ENCODE peak calls at places on chromosomes 16 and 17, in seven cellular contexts. Q is HepG2, B is HCT116, G is SK-N-SH, Z is H1, D is GM12878, F is K562. H is an unnamed sample.

GRCh38 chr17:42249681-42250446 is 26.3 kb downstream of the STAT5B start:
- DNase-seq in Q (no peak), Z (no peak), B (no peak), F (no peak), D (peak), G (no peak), H (no peak)

GRCh38 chr16:70634861-70635260 is 11.5 kb upstream of the IL34 start:
- DNase-seq in Z (no peak), G (no peak), F (no peak), B (no peak), Q (no peak), D (no peak), H (no peak)

GRCh38 chr17:36817483-36818048 is 119.7 kb upstream of the LHX1 start:
- DNase-seq in Z (no peak), F (no peak), D (no peak), G (no peak), B (no peak), Q (no peak), H (no peak)

GRCh38 chr17:78883090-78883532 is 19.9 kb downstream of the CEP295NL start:
- DNase-seq in Z (no peak), Q (peak), G (peak), D (no peak), B (peak), F (peak), H (no peak)

GRCh38 chr17:13346996-13347762 is 254.6 kb downstream of the HS3ST3A1 start:
- DNase-seq in D (no peak), B (peak), G (no peak), F (no peak), Z (no peak), Q (peak), H (no peak)

GRCh38 chr16:67039260-67040020 is 10.5 kb downstream of the CBFB start:
- DNase-seq in F (no peak), G (no peak), Z (no peak), Q (no peak), B (no peak), D (no peak), H (no peak)

GRCh38 chr17:11561281-11561680 is 37.0 kb upstream of the DNAH9 start:
- DNase-seq in F (no peak), D (no peak), Z (no peak), B (no peak), G (no peak), Q (no peak), H (no peak)

GRCh38 chr16:58614212-58614611 is 15.4 kb downstream of the CNOT1 start:
- DNase-seq in G (no peak), F (no peak), Z (no peak), B (no peak), D (no peak), Q (no peak), H (no peak)

GRCh38 chr16:66262253-66263167 is 104.0 kb upstream of the CDH5 start:
- DNase-seq in Q (no peak), F (no peak), Z (no peak), B (no peak), G (no peak), D (no peak), H (no peak)

GRCh38 chr17:76432004-76432403 is 20.9 kb downstream of the UBE2O start:
- DNase-seq in B (no peak), F (no peak), Q (no peak), Z (no peak), D (no peak), G (no peak), H (no peak)

GRCh38 chr16:85324506-85324905 is 212.2 kb upstream of the CIBAR2 start:
- DNase-seq in B (no peak), Z (no peak), F (no peak), G (no peak), D (no peak), Q (no peak), H (no peak)

GRCh38 chr17:1315891-1316403 is 36.5 kb downstream of the TRARG1 start:
- DNase-seq in Q (no peak), G (no peak), Z (no peak), B (no peak), D (no peak), F (no peak), H (no peak)

GRCh38 chr16:81174644-81175324 is 63.7 kb upstream of the BCO1 start:
- DNase-seq in Z (no peak), G (no peak), D (no peak), Q (no peak), B (no peak), F (no peak), H (no peak)

GRCh38 chr17:46053911-46054534 is 55.0 kb downstream of the STH start:
- DNase-seq in Z (no peak), Q (no peak), B (no peak), G (no peak), D (no peak), F (no peak), H (no peak)

GRCh38 chr17:41692722-41693521 is 4.2 kb downstream of the EIF1 start:
- DNase-seq in F (no peak), Q (no peak), B (no peak), G (no peak), D (no peak), Z (no peak), H (peak)

GRCh38 chr17:17767096-17767470 is 69.7 kb downstream of the SREBF1 start:
- DNase-seq in G (no peak), D (no peak), F (no peak), Q (no peak), Z (no peak), B (no peak), H (no peak)

GRCh38 chr16:27310576-27311448 is 3.0 kb upstream of the IL4R start:
- DNase-seq in B (no peak), Z (no peak), Q (no peak), F (no peak), D (no peak), G (no peak), H (no peak)

GRCh38 chr16:87310610-87311009 is 6.6 kb downstream of the C16orf95 start:
- DNase-seq in Z (no peak), Q (no peak), B (no peak), F (no peak), G (no peak), D (no peak), H (no peak)

GRCh38 chr17:45722161-45722560 is 62.0 kb upstream of the CRHR1 start:
- DNase-seq in B (peak), G (peak), Q (peak), D (no peak), F (peak), Z (no peak), H (peak)

GRCh38 chr17:3573246-3574100 is 15.9 kb upstream of the TRPV3 start:
- DNase-seq in D (no peak), Z (no peak), Q (no peak), B (no peak), G (no peak), F (no peak), H (no peak)

GRCh38 chr17:27633312-27634025 is 2.5 kb downstream of the LGALS9 start:
- DNase-seq in F (peak), D (no peak), Q (peak), G (no peak), Z (no peak), B (no peak), H (no peak)

GRCh38 chr17:77601054-77601979 is 357.2 kb upstream of the TNRC6C start:
- DNase-seq in B (no peak), D (no peak), G (peak), Z (no peak), Q (no peak), F (no peak), H (no peak)

GRCh38 chr17:3944485-3945388 is 19.5 kb downstream of the ATP2A3 start:
- DNase-seq in Q (no peak), B (peak), G (peak), F (peak), D (no peak), Z (peak), H (peak)

GRCh38 chr17:83056583-83057396 is 22.6 kb upstream of the METRNL start:
- DNase-seq in G (peak), B (no peak), D (no peak), Z (no peak), Q (no peak), F (no peak), H (no peak)

GRCh38 chr17:36731806-36732205 is 130.4 kb downstream of the MRM1 start:
- DNase-seq in D (no peak), G (no peak), F (no peak), Q (no peak), B (no peak), Z (peak), H (peak)

GRCh38 chr16:73062640-73063283 is 14.8 kb upstream of the ZFHX3 start:
- DNase-seq in Q (no peak), F (no peak), Z (no peak), D (no peak), B (no peak), G (peak), H (no peak)
- TF ChIP-seq JUND in Q (no peak), F (no peak), Z (no peak), D (no peak), B (no peak), G (no peak), H (no peak)

DNA sequence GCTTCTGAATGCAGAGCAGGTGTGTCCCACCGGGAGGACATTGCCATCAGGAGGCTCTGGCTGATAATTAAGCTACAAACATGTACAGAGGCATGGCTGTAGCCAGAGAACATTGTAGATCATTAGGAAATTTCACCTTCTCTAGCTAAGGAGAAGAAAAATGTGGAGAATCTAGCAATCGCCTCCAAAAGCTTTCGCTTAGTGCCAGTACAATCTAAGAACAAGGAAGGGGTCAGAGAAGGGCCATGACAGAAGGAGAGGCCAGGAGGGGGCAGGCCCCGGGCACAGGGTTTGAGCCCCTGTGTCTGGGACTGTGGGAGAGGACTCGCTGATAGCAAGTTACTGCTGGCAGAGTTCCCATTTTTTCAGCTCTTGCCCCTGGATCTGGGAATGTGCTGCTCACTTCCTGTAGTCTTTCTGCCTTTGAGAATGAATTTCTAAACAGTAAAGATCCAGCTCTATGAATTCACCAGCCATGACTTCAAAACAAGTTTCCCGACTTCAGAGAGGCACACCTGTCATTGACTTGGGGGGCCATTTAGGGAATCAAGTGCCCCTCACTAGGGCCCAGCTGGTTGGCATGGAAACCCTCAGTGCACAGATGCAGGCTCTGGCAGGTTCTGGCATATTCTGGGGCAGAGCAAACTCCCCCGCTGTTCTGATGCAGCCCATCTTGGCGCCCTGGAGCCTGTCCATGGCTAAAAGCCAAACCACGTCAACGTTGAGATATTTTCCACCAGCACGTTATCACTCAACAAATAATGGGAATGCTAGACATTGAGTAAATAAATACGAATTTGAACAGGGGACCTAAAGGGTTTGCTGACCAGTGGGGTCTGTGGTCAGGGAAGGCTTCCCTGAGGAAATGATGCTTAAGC is 59.5 kb upstream of the CACNG4 start:
- DNase-seq in B (no peak), F (no peak), D (no peak), G (peak), Z (no peak), Q (peak), H (no peak)
- TF ChIP-seq JUND in B (no peak), F (no peak), D (no peak), G (no peak), Z (no peak), Q (no peak), H (no peak)

GRCh38 chr16:50722410-50722737 is 19.5 kb upstream of the CYLD start:
- DNase-seq in Q (no peak), B (no peak), G (no peak), F (no peak), Z (no peak), D (no peak), H (no peak)

GRCh38 chr16:50724237-50724747 is 17.6 kb upstream of the CYLD start:
- DNase-seq in Q (no peak), G (no peak), D (no peak), F (no peak), B (no peak), Z (no peak), H (no peak)

GRCh38 chr16:50722960-50723359 is 18.9 kb upstream of the CYLD start:
- DNase-seq in F (no peak), B (no peak), Z (no peak), D (no peak), Q (no peak), G (no peak), H (no peak)

GRCh38 chr16:50719401-50720337 is 22.2 kb upstream of the CYLD start:
- DNase-seq in Z (no peak), G (no peak), B (no peak), F (no peak), D (no peak), Q (peak), H (no peak)

DNA sequence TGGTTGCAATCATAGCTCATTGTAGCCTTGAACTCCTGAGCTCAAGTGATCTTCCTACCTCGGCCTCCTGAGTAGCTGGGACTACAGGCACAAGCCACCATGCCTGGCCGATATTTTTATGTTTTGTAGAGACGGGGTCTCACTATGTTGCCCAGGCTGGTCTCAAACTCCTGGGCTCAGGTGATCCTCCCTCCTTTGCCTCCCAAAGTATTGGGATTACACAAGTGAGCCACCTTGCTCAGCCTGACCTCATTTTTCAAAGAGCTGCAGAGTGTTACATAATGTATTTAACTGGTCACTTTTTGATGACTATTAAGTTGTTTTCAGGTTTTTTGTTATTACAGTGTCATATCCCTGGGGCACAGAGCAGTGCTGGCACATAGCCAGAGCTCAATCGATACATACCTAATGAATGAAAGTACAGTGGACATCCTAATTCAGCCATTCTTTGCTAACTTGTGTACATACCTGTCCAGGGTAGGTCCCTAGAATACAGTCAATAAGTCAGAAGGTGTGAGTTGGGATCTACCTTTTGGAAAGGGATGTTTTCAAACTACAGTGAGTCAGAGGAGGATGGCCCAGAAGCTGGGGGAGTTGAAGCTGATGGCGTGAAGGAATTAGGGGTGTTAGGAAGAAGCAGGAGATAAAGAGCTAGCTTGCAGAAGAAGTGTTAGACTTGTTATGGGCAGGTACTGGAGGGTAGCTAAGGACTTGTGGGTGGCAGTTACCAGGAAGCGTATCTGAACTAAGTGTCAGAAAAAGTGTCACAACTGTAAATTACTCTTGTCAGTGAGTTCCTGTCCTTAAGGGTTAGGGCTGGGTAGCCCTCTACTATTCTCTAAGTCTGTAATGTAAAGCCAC is 20.1 kb upstream of the CYLD start:
- DNase-seq in G (no peak), Z (no peak), D (no peak), B (no peak), F (no peak), Q (no peak), H (no peak)
- TF ChIP-seq JUND in G (no peak), Z (no peak), D (no peak), B (no peak), F (no peak), Q (no peak), H (no peak)

GRCh38 chr16:14307623-14308356 is 236.7 kb downstream of the MRTFB start:
- DNase-seq in F (peak), B (no peak), G (peak), D (no peak), Q (no peak), Z (no peak), H (peak)
- TF ChIP-seq JUND in F (no peak), B (no peak), G (no peak), D (no peak), Q (no peak), Z (no peak), H (no peak)

GRCh38 chr16:60137891-60138290 is 1403.8 kb upstream of the GOT2 start:
- DNase-seq in Z (no peak), Q (no peak), D (no peak), B (no peak), F (no peak), G (no peak), H (no peak)

DNA sequence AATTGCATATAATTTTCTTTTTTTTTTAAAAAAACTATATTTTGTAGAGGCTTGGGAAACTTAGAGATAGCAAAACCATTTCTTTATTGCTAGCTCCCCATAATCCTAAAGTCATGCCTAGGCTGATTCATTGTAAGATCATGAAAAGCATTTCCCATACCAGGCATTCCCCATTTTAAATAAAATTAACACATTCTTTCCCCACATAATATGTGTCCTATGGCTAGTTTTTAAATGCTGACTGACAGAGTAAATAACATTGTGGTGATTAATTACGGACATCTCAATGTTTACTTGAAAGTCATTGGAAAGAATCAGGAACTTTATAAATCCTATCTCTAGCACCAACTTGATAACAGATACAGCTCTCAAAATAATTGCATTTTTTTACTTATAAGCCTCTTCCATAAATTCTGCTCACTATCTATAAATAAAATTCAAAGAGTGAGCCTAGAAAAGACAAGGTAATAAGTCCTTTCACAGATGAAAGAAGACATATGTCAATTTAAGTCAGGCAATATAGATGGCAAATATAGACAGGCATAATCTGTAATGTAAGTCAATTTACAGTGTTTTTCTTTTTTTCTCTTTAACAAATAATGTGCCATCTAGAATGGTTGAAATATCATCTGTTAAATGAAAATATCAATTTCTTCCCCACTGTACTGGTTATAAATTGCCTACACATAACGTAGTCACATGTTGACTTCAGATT is 1409.0 kb upstream of the GOT2 start:
- DNase-seq in B (no peak), D (no peak), F (no peak), Q (no peak), G (no peak), Z (no peak), H (no peak)
- TF ChIP-seq JUND in B (no peak), D (no peak), F (no peak), Q (no peak), G (no peak), Z (no peak), H (no peak)

GRCh38 chr16:396605-397004 is 394 bp upstream of the NME4 start:
- DNase-seq in F (peak), B (no peak), Z (no peak), G (peak), Q (peak), D (no peak), H (no peak)
- TF ChIP-seq JUND in F (peak), B (no peak), Z (no peak), G (no peak), Q (no peak), D (no peak), H (no peak)

DNA sequence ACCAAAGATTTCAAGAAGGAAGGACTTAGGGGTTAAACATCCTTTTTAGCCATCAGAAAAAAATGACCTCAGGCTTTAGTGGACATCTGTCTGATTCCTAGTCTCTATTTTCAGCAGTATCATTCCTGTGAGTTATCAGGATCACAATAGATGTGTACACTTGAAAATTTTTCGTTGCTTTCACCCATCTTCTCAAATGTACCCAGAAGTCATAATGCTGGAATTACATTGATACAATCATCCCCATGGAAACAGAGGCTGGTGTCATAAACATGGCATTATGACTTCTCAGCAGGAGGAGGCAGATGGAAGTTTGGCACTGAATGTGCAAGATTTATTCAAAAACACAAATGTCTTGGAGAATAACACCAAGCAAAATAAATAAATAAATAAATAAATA is 292.5 kb downstream of the PHKB start:
- DNase-seq in Z (no peak), G (peak), B (no peak), D (no peak), F (no peak), Q (no peak), H (no peak)
- TF ChIP-seq JUND in Z (no peak), G (no peak), B (no peak), D (no peak), F (no peak), Q (no peak), H (no peak)

GRCh38 chr16:88779406-88780099 is 5.5 kb downstream of the PIEZO1 start:
- DNase-seq in D (no peak), Z (no peak), Q (no peak), F (peak), B (no peak), G (no peak), H (no peak)
- TF ChIP-seq JUND in D (no peak), Z (no peak), Q (no peak), F (no peak), B (no peak), G (no peak), H (no peak)

DNA sequence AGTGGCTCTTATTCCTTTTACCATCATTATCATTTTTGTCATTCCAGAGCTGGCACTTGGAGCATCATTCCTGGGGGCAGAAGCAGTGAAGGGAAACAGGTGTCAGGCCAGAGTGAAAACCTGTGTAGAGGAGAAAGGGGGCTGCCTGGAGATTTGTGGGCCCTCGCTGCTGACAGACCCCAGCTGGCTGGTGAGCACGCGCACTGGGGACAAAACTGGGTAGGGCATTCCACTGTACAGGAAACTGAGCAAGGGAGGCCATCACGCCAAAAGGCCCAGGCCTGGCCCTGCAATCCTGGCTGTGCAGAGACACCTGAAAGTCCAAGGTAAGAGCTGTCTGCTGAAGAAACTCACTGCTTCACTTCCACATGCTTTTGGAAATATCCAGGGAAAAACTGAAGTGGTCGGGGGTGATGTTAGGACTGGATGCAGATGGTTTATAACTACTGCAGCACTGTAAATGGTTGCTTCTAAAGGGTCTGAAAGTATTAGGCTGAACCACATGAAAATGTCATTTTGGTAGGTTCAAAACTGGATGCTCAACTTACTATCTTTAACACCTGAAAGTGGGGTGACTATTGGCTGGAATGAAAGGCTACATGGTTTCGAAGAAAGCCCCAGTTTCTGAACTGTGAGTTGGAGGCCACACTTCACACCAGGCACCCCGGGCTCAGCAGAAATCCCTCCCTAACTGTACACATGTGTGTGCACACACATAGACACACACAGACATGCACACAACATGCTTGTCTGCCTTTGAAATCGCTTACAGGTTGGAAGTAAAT is 225.0 kb downstream of the C16orf78 start:
- DNase-seq in D (peak), F (no peak), Q (no peak), G (no peak), Z (no peak), B (no peak), H (no peak)
- TF ChIP-seq JUND in D (no peak), F (no peak), Q (no peak), G (no peak), Z (no peak), B (no peak), H (no peak)

H was measured in T47D.